ENCODE peak calls at places on chromosome 16, in nine cellular contexts. One of them, this sample, is unnamed.

GRCh38 chr16:57385083-57385482 is 12.8 kb downstream of the CX3CL1 start:
- DNase-seq in PC-9: no peak
- DNase-seq in body of pancreas: no peak
- DNase-seq in endodermal cell: no peak
- DNase-seq in testis: no peak
- DNase-seq in left ventricle myocardium inferior: no peak
- DNase-seq in thoracic aorta: no peak
- DNase-seq in aorta: no peak
- DNase-seq in neuronal stem cell: no peak
- DNase-seq in this sample: no peak

GRCh38 chr16:48053346-48053745 is 102.4 kb downstream of the ABCC12 start:
- DNase-seq in PC-9: peak; percentile 77
- DNase-seq in body of pancreas: no peak
- DNase-seq in endodermal cell: peak; percentile 88
- DNase-seq in testis: peak; percentile 84
- DNase-seq in left ventricle myocardium inferior: no peak
- DNase-seq in thoracic aorta: no peak
- DNase-seq in aorta: no peak
- DNase-seq in neuronal stem cell: peak; percentile 36
- DNase-seq in this sample: no peak

GRCh38 chr16:15899538-15900100 is 11.2 kb upstream of the CEP20 start:
- DNase-seq in PC-9: peak; percentile 100
- DNase-seq in body of pancreas: peak; percentile 84
- DNase-seq in endodermal cell: peak; percentile 71
- DNase-seq in testis: no peak
- DNase-seq in left ventricle myocardium inferior: no peak
- DNase-seq in thoracic aorta: no peak
- DNase-seq in aorta: no peak
- DNase-seq in neuronal stem cell: no peak
- DNase-seq in this sample: no peak

GRCh38 chr16:70746040-70746707 is 54.8 kb downstream of the VAC14 start:
- DNase-seq in PC-9: peak; percentile 48
- DNase-seq in body of pancreas: peak; percentile 87
- DNase-seq in endodermal cell: no peak
- DNase-seq in testis: peak; percentile 87
- DNase-seq in left ventricle myocardium inferior: peak; percentile 50
- DNase-seq in thoracic aorta: peak; percentile 88
- DNase-seq in aorta: peak; percentile 95
- DNase-seq in neuronal stem cell: no peak
- DNase-seq in this sample: peak; percentile 91

GRCh38 chr16:82639666-82640336 is 13.0 kb downstream of the CDH13 start:
- DNase-seq in PC-9: no peak
- DNase-seq in body of pancreas: peak; percentile 38
- DNase-seq in endodermal cell: peak; percentile 91
- DNase-seq in testis: peak; percentile 63
- DNase-seq in left ventricle myocardium inferior: peak; percentile 57
- DNase-seq in thoracic aorta: no peak
- DNase-seq in aorta: peak; percentile 80
- DNase-seq in neuronal stem cell: peak; percentile 56
- DNase-seq in this sample: no peak

GRCh38 chr16:11323551-11324336 is 21.5 kb upstream of the RMI2 start:
- DNase-seq in PC-9: no peak
- DNase-seq in body of pancreas: no peak
- DNase-seq in endodermal cell: no peak
- DNase-seq in testis: no peak
- DNase-seq in left ventricle myocardium inferior: no peak
- DNase-seq in thoracic aorta: no peak
- DNase-seq in aorta: no peak
- DNase-seq in neuronal stem cell: no peak
- DNase-seq in this sample: no peak

GRCh38 chr16:86224126-86224525 is 286.2 kb upstream of the FOXF1 start:
- DNase-seq in PC-9: no peak
- DNase-seq in body of pancreas: no peak
- DNase-seq in endodermal cell: no peak
- DNase-seq in testis: no peak
- DNase-seq in left ventricle myocardium inferior: no peak
- DNase-seq in thoracic aorta: no peak
- DNase-seq in aorta: peak; percentile 21
- DNase-seq in neuronal stem cell: no peak
- DNase-seq in this sample: no peak

GRCh38 chr16:77763994-77764393 is 24.4 kb upstream of the VAT1L start:
- DNase-seq in PC-9: no peak
- DNase-seq in body of pancreas: no peak
- DNase-seq in endodermal cell: peak; percentile 1
- DNase-seq in testis: no peak
- DNase-seq in left ventricle myocardium inferior: no peak
- DNase-seq in thoracic aorta: no peak
- DNase-seq in aorta: no peak
- DNase-seq in neuronal stem cell: no peak
- DNase-seq in this sample: no peak

GRCh38 chr16:23408242-23409201 is 44.5 kb downstream of the COG7 start:
- DNase-seq in PC-9: no peak
- DNase-seq in body of pancreas: peak; percentile 74
- DNase-seq in endodermal cell: no peak
- DNase-seq in testis: no peak
- DNase-seq in left ventricle myocardium inferior: peak; percentile 49
- DNase-seq in thoracic aorta: no peak
- DNase-seq in aorta: no peak
- DNase-seq in neuronal stem cell: peak; percentile 32
- DNase-seq in this sample: peak; percentile 34

GRCh38 chr16:10776280-10776679 is 32.6 kb downstream of the NUBP1 start:
- DNase-seq in PC-9: no peak
- DNase-seq in body of pancreas: no peak
- DNase-seq in endodermal cell: no peak
- DNase-seq in testis: no peak
- DNase-seq in left ventricle myocardium inferior: no peak
- DNase-seq in thoracic aorta: no peak
- DNase-seq in aorta: no peak
- DNase-seq in neuronal stem cell: no peak
- DNase-seq in this sample: no peak

GRCh38 chr16:16029431-16030011 is 80.1 kb downstream of the ABCC1 start:
- DNase-seq in PC-9: peak; percentile 90
- DNase-seq in body of pancreas: no peak
- DNase-seq in endodermal cell: no peak
- DNase-seq in testis: no peak
- DNase-seq in left ventricle myocardium inferior: no peak
- DNase-seq in thoracic aorta: no peak
- DNase-seq in aorta: no peak
- DNase-seq in neuronal stem cell: no peak
- DNase-seq in this sample: no peak

GRCh38 chr16:16163571-16163970 is 59.7 kb downstream of the ABCC6 start:
- DNase-seq in PC-9: no peak
- DNase-seq in body of pancreas: no peak
- DNase-seq in endodermal cell: no peak
- DNase-seq in testis: no peak
- DNase-seq in left ventricle myocardium inferior: no peak
- DNase-seq in thoracic aorta: no peak
- DNase-seq in aorta: no peak
- DNase-seq in neuronal stem cell: no peak
- DNase-seq in this sample: no peak

GRCh38 chr16:16108759-16109158 is 114.5 kb downstream of the ABCC6 start:
- DNase-seq in PC-9: no peak
- DNase-seq in body of pancreas: no peak
- DNase-seq in endodermal cell: peak; percentile 63
- DNase-seq in testis: no peak
- DNase-seq in left ventricle myocardium inferior: no peak
- DNase-seq in thoracic aorta: no peak
- DNase-seq in aorta: no peak
- DNase-seq in neuronal stem cell: no peak
- DNase-seq in this sample: no peak

GRCh38 chr16:80407265-80407987 is 133.4 kb upstream of the DYNLRB2 start:
- DNase-seq in PC-9: no peak
- DNase-seq in body of pancreas: no peak
- DNase-seq in endodermal cell: no peak
- DNase-seq in testis: no peak
- DNase-seq in left ventricle myocardium inferior: no peak
- DNase-seq in thoracic aorta: no peak
- DNase-seq in aorta: no peak
- DNase-seq in neuronal stem cell: peak; percentile 36
- DNase-seq in this sample: no peak
- H3K27ac ChIP-seq in PC-9: no peak overlapping the region
- H3K27ac ChIP-seq in body of pancreas: no peak overlapping the region
- H3K27ac ChIP-seq in endodermal cell: no peak overlapping the region
- H3K27ac ChIP-seq in testis: no peak overlapping the region
- H3K27ac ChIP-seq in left ventricle myocardium inferior: no peak overlapping the region
- H3K27ac ChIP-seq in thoracic aorta: no peak overlapping the region
- H3K27ac ChIP-seq in aorta: no peak overlapping the region
- H3K27ac ChIP-seq in neuronal stem cell: peak overlapping the region; percentile 63
- H3K27ac ChIP-seq in this sample: no peak overlapping the region

DNA sequence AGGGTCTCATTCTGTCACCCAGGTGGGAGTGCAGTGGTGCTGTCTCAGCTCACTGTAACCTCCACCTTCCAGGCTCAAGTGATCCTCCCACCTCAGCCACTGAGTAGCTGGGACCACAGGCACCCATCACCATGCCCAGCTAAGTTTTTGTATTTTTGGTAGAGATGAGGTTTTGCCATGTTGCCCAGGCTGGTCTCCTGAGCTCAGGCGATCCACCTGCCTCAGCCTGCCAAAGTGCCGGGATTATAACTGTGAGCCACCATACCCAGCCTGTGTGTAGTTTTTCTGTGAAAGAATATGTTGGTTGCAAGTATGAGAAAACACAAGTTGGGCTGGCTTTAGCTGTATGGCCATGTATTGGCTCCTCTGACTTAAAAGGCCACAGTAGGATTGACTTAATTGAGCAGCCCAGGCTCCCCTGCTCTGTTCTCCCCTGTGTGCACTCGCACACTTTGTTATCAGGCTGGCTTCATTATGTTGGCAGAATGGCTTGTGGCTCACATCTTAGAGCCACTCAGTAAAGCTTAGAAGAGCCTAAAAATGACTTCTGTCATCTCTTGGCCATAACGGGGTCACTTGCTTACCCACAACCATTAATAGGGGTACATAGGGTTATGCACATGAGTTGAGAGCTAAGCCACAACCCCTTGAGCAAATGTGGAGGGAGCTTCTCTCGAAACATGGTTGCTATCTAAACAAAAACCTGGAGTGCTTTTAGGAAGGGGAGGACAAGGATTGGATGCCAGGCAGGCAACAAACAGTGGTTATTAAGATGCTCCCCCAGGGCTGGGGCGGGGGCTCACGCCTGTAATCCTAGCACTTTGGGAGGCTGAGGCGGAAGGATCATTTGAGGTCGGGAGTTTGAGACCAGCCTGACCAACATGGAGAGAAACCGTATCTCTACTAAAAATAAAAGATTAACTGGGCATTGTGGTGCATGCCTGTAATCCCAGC is 6.1 kb downstream of the HAPSTR1 start:
- DNase-seq in PC-9: no peak
- DNase-seq in body of pancreas: no peak
- DNase-seq in endodermal cell: peak; percentile 30
- DNase-seq in testis: no peak
- DNase-seq in left ventricle myocardium inferior: no peak
- DNase-seq in thoracic aorta: no peak
- DNase-seq in aorta: no peak
- DNase-seq in neuronal stem cell: no peak
- DNase-seq in this sample: no peak
- H3K36me3 ChIP-seq in PC-9: peaks cover 74% of the 10 kb centered on the region
- H3K36me3 ChIP-seq in body of pancreas: no peaks in the 10 kb centered on the region
- H3K36me3 ChIP-seq in endodermal cell: peaks cover 90% of the 10 kb centered on the region
- H3K36me3 ChIP-seq in testis: no peaks in the 10 kb centered on the region
- H3K36me3 ChIP-seq in left ventricle myocardium inferior: peaks cover 25% of the 10 kb centered on the region
- H3K36me3 ChIP-seq in thoracic aorta: peaks cover 5% of the 10 kb centered on the region
- H3K36me3 ChIP-seq in aorta: no peaks in the 10 kb centered on the region
- H3K36me3 ChIP-seq in neuronal stem cell: peaks cover 5% of the 10 kb centered on the region
- H3K36me3 ChIP-seq in this sample: peaks cover 12% of the 10 kb centered on the region

GRCh38 chr16:2176047-2176446 is 20.4 kb downstream of the CASKIN1 start:
- DNase-seq in PC-9: no peak
- DNase-seq in body of pancreas: no peak
- DNase-seq in endodermal cell: no peak
- DNase-seq in testis: no peak
- DNase-seq in left ventricle myocardium inferior: no peak
- DNase-seq in thoracic aorta: no peak
- DNase-seq in aorta: no peak
- DNase-seq in neuronal stem cell: no peak
- DNase-seq in this sample: no peak
- H3K27ac ChIP-seq in PC-9: no peak overlapping the region
- H3K27ac ChIP-seq in body of pancreas: no peak overlapping the region
- H3K27ac ChIP-seq in endodermal cell: no peak overlapping the region
- H3K27ac ChIP-seq in testis: no peak overlapping the region
- H3K27ac ChIP-seq in left ventricle myocardium inferior: no peak overlapping the region
- H3K27ac ChIP-seq in thoracic aorta: no peak overlapping the region
- H3K27ac ChIP-seq in aorta: no peak overlapping the region
- H3K27ac ChIP-seq in neuronal stem cell: no peak overlapping the region
- H3K27ac ChIP-seq in this sample: no peak overlapping the region

DNA sequence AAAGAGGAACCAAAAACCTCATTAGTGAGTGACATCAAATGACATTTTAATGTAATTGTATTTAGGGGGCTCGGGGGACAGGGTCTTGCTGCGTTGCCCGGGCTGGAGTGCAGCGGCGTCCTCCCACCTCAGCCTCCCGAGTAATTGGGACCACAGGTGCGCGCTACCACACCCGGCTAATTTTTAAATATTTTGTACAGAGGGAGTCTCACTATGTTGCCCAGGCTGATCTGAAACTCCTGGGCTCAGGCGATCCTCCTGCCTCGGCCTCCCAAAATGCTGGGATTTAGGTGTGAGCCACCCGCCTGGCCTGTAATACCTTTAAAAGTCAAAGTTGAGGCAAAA is 581 bp downstream of the SNRNP25 start:
- DNase-seq in PC-9: no peak
- DNase-seq in body of pancreas: no peak
- DNase-seq in endodermal cell: no peak
- DNase-seq in testis: no peak
- DNase-seq in left ventricle myocardium inferior: no peak
- DNase-seq in thoracic aorta: no peak
- DNase-seq in aorta: no peak
- DNase-seq in neuronal stem cell: no peak
- DNase-seq in this sample: no peak
- H3K36me3 ChIP-seq in PC-9: peaks cover 9% of the 10 kb centered on the region
- H3K36me3 ChIP-seq in body of pancreas: no peaks in the 10 kb centered on the region
- H3K36me3 ChIP-seq in endodermal cell: peaks cover 49% of the 10 kb centered on the region
- H3K36me3 ChIP-seq in testis: no peaks in the 10 kb centered on the region
- H3K36me3 ChIP-seq in left ventricle myocardium inferior: peaks cover 51% of the 10 kb centered on the region
- H3K36me3 ChIP-seq in thoracic aorta: peaks cover 27% of the 10 kb centered on the region
- H3K36me3 ChIP-seq in aorta: peaks cover 5% of the 10 kb centered on the region
- H3K36me3 ChIP-seq in neuronal stem cell: peaks cover 41% of the 10 kb centered on the region
- H3K36me3 ChIP-seq in this sample: peaks cover 36% of the 10 kb centered on the region

GRCh38 chr16:1178295-1178910 is 25.5 kb downstream of the CACNA1H start:
- DNase-seq in PC-9: no peak
- DNase-seq in body of pancreas: no peak
- DNase-seq in endodermal cell: no peak
- DNase-seq in testis: no peak
- DNase-seq in left ventricle myocardium inferior: no peak
- DNase-seq in thoracic aorta: no peak
- DNase-seq in aorta: no peak
- DNase-seq in neuronal stem cell: no peak
- DNase-seq in this sample: no peak
- H3K27ac ChIP-seq in PC-9: no peak overlapping the region
- H3K27ac ChIP-seq in body of pancreas: no peak overlapping the region
- H3K27ac ChIP-seq in endodermal cell: no peak overlapping the region
- H3K27ac ChIP-seq in testis: no peak overlapping the region
- H3K27ac ChIP-seq in left ventricle myocardium inferior: no peak overlapping the region
- H3K27ac ChIP-seq in thoracic aorta: no peak overlapping the region
- H3K27ac ChIP-seq in aorta: no peak overlapping the region
- H3K27ac ChIP-seq in neuronal stem cell: no peak overlapping the region
- H3K27ac ChIP-seq in this sample: peak overlapping the region; percentile 8

This sample was measured in tibial artery.